ENCODE peak calls at places on chromosomes 5 and 9, in six cellular contexts. One of them, this sample, is unnamed.

GRCh38 chr5:78509884-78510769 is 138.4 kb downstream of the LHFPL2 start:
- DNase-seq in stomach: peak; percentile 85
- DNase-seq in A549: no peak
- DNase-seq in tibial nerve: no peak
- DNase-seq in ovary: no peak
- DNase-seq in transverse colon: peak; percentile 80
- DNase-seq in this sample: peak; percentile 95

GRCh38 chr9:126838895-126839294 is 21.5 kb upstream of the ZBTB34 start:
- DNase-seq in stomach: no peak
- DNase-seq in A549: no peak
- DNase-seq in tibial nerve: no peak
- DNase-seq in ovary: no peak
- DNase-seq in transverse colon: no peak
- DNase-seq in this sample: peak; percentile 50

GRCh38 chr5:162796507-162796906 is 640.9 kb upstream of the CCNG1 start:
- DNase-seq in stomach: no peak
- DNase-seq in A549: no peak
- DNase-seq in tibial nerve: no peak
- DNase-seq in ovary: no peak
- DNase-seq in transverse colon: no peak
- DNase-seq in this sample: no peak

GRCh38 chr5:127909078-127909477 is 174.5 kb upstream of the SLC12A2 start:
- DNase-seq in stomach: no peak
- DNase-seq in A549: peak; percentile 84
- DNase-seq in tibial nerve: no peak
- DNase-seq in ovary: no peak
- DNase-seq in transverse colon: no peak
- DNase-seq in this sample: peak; percentile 39

GRCh38 chr9:4793412-4794005 is 765 bp downstream of the RCL1 start:
- DNase-seq in stomach: no peak
- DNase-seq in A549: no peak
- DNase-seq in tibial nerve: no peak
- DNase-seq in ovary: no peak
- DNase-seq in transverse colon: no peak
- DNase-seq in this sample: no peak

GRCh38 chr5:95284512-95285405 is at the start of gene MCTP1:
- DNase-seq in stomach: peak; percentile 32
- DNase-seq in A549: peak; percentile 21
- DNase-seq in tibial nerve: no peak
- DNase-seq in ovary: no peak
- DNase-seq in transverse colon: no peak
- DNase-seq in this sample: peak; percentile 88

GRCh38 chr5:19886123-19886921 is 101.7 kb downstream of the CDH18 start:
- DNase-seq in stomach: no peak
- DNase-seq in A549: no peak
- DNase-seq in tibial nerve: no peak
- DNase-seq in ovary: no peak
- DNase-seq in transverse colon: no peak
- DNase-seq in this sample: no peak

GRCh38 chr5:55936100-55936693 is 58.6 kb downstream of the IL6ST start:
- DNase-seq in stomach: peak; percentile 81
- DNase-seq in A549: peak; percentile 91
- DNase-seq in tibial nerve: peak; percentile 88
- DNase-seq in ovary: peak; percentile 86
- DNase-seq in transverse colon: peak; percentile 83
- DNase-seq in this sample: peak; percentile 83

GRCh38 chr9:37787059-37787458 is 2.2 kb upstream of the EXOSC3 start:
- DNase-seq in stomach: no peak
- DNase-seq in A549: no peak
- DNase-seq in tibial nerve: no peak
- DNase-seq in ovary: no peak
- DNase-seq in transverse colon: no peak
- DNase-seq in this sample: no peak

GRCh38 chr9:93058357-93059096 is at the start of gene SUSD3:
- DNase-seq in stomach: peak; percentile 76
- DNase-seq in A549: peak; percentile 24
- DNase-seq in tibial nerve: peak; percentile 18
- DNase-seq in ovary: peak; percentile 91
- DNase-seq in transverse colon: peak; percentile 76
- DNase-seq in this sample: peak; percentile 85

GRCh38 chr5:4523038-4523437 is 617.1 kb upstream of the ADAMTS16 start:
- DNase-seq in stomach: no peak
- DNase-seq in A549: no peak
- DNase-seq in tibial nerve: no peak
- DNase-seq in ovary: no peak
- DNase-seq in transverse colon: no peak
- DNase-seq in this sample: no peak

GRCh38 chr9:3441197-3441816 is 84.5 kb downstream of the RFX3 start:
- DNase-seq in stomach: peak; percentile 50
- DNase-seq in A549: peak; percentile 74
- DNase-seq in tibial nerve: peak; percentile 18
- DNase-seq in ovary: no peak
- DNase-seq in transverse colon: peak; percentile 31
- DNase-seq in this sample: peak; percentile 55

GRCh38 chr5:172123269-172123692 is 64.7 kb downstream of the STK10 start:
- DNase-seq in stomach: peak; percentile 56
- DNase-seq in A549: peak; percentile 44
- DNase-seq in tibial nerve: peak; percentile 77
- DNase-seq in ovary: peak; percentile 50
- DNase-seq in transverse colon: peak; percentile 47
- DNase-seq in this sample: no peak

GRCh38 chr5:56607551-56607950 is 207.8 kb upstream of the MAP3K1 start:
- DNase-seq in stomach: no peak
- DNase-seq in A549: no peak
- DNase-seq in tibial nerve: no peak
- DNase-seq in ovary: no peak
- DNase-seq in transverse colon: no peak
- DNase-seq in this sample: no peak

GRCh38 chr5:55926476-55926875 is 68.3 kb downstream of the IL6ST start:
- DNase-seq in stomach: no peak
- DNase-seq in A549: no peak
- DNase-seq in tibial nerve: no peak
- DNase-seq in ovary: no peak
- DNase-seq in transverse colon: no peak
- DNase-seq in this sample: no peak

GRCh38 chr5:124289122-124289521 is 457.3 kb downstream of the ZNF608 start:
- DNase-seq in stomach: peak; percentile 53
- DNase-seq in A549: no peak
- DNase-seq in tibial nerve: no peak
- DNase-seq in ovary: peak; percentile 18
- DNase-seq in transverse colon: peak; percentile 21
- DNase-seq in this sample: peak; percentile 70

GRCh38 chr5:151947924-151948323 is 23.3 kb upstream of the GLRA1 start:
- DNase-seq in stomach: no peak
- DNase-seq in A549: no peak
- DNase-seq in tibial nerve: no peak
- DNase-seq in ovary: no peak
- DNase-seq in transverse colon: no peak
- DNase-seq in this sample: no peak

GRCh38 chr9:110217656-110218099 is 9.7 kb upstream of the C9orf152 start:
- DNase-seq in stomach: no peak
- DNase-seq in A549: peak; percentile 63
- DNase-seq in tibial nerve: peak; percentile 22
- DNase-seq in ovary: no peak
- DNase-seq in transverse colon: no peak
- DNase-seq in this sample: no peak

GRCh38 chr9:23683021-23683431 is 143.0 kb downstream of the ELAVL2 start:
- DNase-seq in stomach: no peak
- DNase-seq in A549: no peak
- DNase-seq in tibial nerve: no peak
- DNase-seq in ovary: no peak
- DNase-seq in transverse colon: no peak
- DNase-seq in this sample: no peak

GRCh38 chr5:125501396-125501795 is 755.0 kb upstream of the ZNF608 start:
- DNase-seq in stomach: no peak
- DNase-seq in A549: no peak
- DNase-seq in tibial nerve: no peak
- DNase-seq in ovary: no peak
- DNase-seq in transverse colon: no peak
- DNase-seq in this sample: no peak

GRCh38 chr5:125497651-125498050 is 751.2 kb upstream of the ZNF608 start:
- DNase-seq in stomach: no peak
- DNase-seq in A549: no peak
- DNase-seq in tibial nerve: no peak
- DNase-seq in ovary: no peak
- DNase-seq in transverse colon: no peak
- DNase-seq in this sample: no peak

GRCh38 chr5:125503958-125504357 is 757.5 kb upstream of the ZNF608 start:
- DNase-seq in stomach: peak; percentile 29
- DNase-seq in A549: no peak
- DNase-seq in tibial nerve: no peak
- DNase-seq in ovary: no peak
- DNase-seq in transverse colon: no peak
- DNase-seq in this sample: no peak

GRCh38 chr5:125496393-125496792 is 750.0 kb upstream of the ZNF608 start:
- DNase-seq in stomach: no peak
- DNase-seq in A549: no peak
- DNase-seq in tibial nerve: no peak
- DNase-seq in ovary: no peak
- DNase-seq in transverse colon: no peak
- DNase-seq in this sample: no peak

GRCh38 chr5:125499969-125500368 is 753.5 kb upstream of the ZNF608 start:
- DNase-seq in stomach: no peak
- DNase-seq in A549: no peak
- DNase-seq in tibial nerve: no peak
- DNase-seq in ovary: no peak
- DNase-seq in transverse colon: no peak
- DNase-seq in this sample: no peak
- TF ChIP-seq EP300 in stomach: no peak
- TF ChIP-seq EP300 in A549: no peak
- TF ChIP-seq EP300 in tibial nerve: no peak
- TF ChIP-seq EP300 in ovary: no peak
- TF ChIP-seq EP300 in transverse colon: no peak
- TF ChIP-seq EP300 in this sample: no peak

GRCh38 chr5:69528015-69528414 is 32.0 kb upstream of the GTF2H2C start:
- DNase-seq in stomach: no peak
- DNase-seq in A549: no peak
- DNase-seq in tibial nerve: no peak
- DNase-seq in ovary: no peak
- DNase-seq in transverse colon: no peak
- DNase-seq in this sample: no peak
- TF ChIP-seq EP300 in stomach: no peak
- TF ChIP-seq EP300 in A549: no peak
- TF ChIP-seq EP300 in tibial nerve: no peak
- TF ChIP-seq EP300 in ovary: no peak
- TF ChIP-seq EP300 in transverse colon: no peak
- TF ChIP-seq EP300 in this sample: no peak

GRCh38 chr9:129609486-129610192 is 11.3 kb downstream of the C9orf50 start:
- DNase-seq in stomach: peak; percentile 74
- DNase-seq in A549: peak; percentile 85
- DNase-seq in tibial nerve: peak; percentile 47
- DNase-seq in ovary: peak; percentile 68
- DNase-seq in transverse colon: peak; percentile 76
- DNase-seq in this sample: peak; percentile 73

GRCh38 chr9:129611302-129611800 is 9.6 kb downstream of the C9orf50 start:
- DNase-seq in stomach: no peak
- DNase-seq in A549: no peak
- DNase-seq in tibial nerve: no peak
- DNase-seq in ovary: no peak
- DNase-seq in transverse colon: no peak
- DNase-seq in this sample: no peak

GRCh38 chr9:129612123-129612522 is 8.8 kb downstream of the C9orf50 start:
- DNase-seq in stomach: no peak
- DNase-seq in A549: no peak
- DNase-seq in tibial nerve: no peak
- DNase-seq in ovary: no peak
- DNase-seq in transverse colon: no peak
- DNase-seq in this sample: no peak

GRCh38 chr9:129610193-129610472 is 10.8 kb downstream of the C9orf50 start:
- DNase-seq in stomach: no peak
- DNase-seq in A549: no peak
- DNase-seq in tibial nerve: no peak
- DNase-seq in ovary: no peak
- DNase-seq in transverse colon: no peak
- DNase-seq in this sample: no peak

DNA sequence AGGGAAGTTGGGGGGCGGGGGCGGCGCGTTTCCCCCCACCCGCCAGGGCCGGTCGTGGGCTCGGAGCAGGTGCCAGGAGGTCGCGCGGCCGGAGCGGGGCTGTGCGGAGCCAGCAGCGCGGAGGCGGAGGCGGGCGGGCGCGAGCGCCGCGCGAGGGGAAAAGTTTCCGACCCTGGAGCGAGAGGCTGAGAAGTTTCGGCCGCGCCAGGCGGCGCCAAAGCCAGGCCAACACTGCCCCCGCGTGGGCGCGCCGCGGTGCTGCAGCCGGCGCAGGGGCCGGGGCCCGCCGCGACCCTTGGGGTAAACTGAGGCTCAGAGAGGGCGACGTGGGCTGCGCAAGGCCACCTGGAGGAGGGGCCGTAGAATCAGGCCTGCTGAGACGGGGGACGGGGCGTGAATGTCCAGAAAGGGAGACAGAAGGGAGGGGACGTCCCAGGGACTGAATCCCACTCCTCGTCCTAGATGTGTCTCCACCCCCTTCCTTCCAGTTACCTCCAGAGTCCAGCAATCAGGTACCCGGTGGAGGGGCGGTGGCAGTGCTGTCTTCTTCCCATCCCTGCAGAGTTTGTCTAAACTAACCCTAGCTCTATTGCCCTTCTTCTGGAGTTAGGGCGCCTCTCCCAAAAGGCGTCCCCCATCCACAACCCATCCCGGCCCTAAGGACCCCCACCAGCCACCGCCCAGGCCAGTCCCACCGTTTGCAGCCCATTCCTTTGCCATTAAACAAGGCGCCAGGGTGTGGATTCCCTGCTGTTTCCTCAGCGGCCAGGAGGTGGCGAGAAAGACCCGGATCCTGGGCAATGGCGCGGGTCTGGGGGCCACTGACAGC is 10.2 kb downstream of the C9orf50 start:
- DNase-seq in stomach: peak; percentile 82
- DNase-seq in A549: peak; percentile 74
- DNase-seq in tibial nerve: peak; percentile 79
- DNase-seq in ovary: peak; percentile 81
- DNase-seq in transverse colon: peak; percentile 82
- DNase-seq in this sample: peak; percentile 77
- TF ChIP-seq EP300 in stomach: no peak
- TF ChIP-seq EP300 in A549: no peak
- TF ChIP-seq EP300 in tibial nerve: peak; percentile 6
- TF ChIP-seq EP300 in ovary: no peak
- TF ChIP-seq EP300 in transverse colon: no peak
- TF ChIP-seq EP300 in this sample: no peak

GRCh38 chr9:99633260-99633659 is 188.4 kb upstream of the NR4A3 start:
- DNase-seq in stomach: no peak
- DNase-seq in A549: no peak
- DNase-seq in tibial nerve: no peak
- DNase-seq in ovary: no peak
- DNase-seq in transverse colon: no peak
- DNase-seq in this sample: no peak

GRCh38 chr9:99635032-99635431 is 186.7 kb upstream of the NR4A3 start:
- DNase-seq in stomach: no peak
- DNase-seq in A549: no peak
- DNase-seq in tibial nerve: no peak
- DNase-seq in ovary: no peak
- DNase-seq in transverse colon: no peak
- DNase-seq in this sample: no peak

GRCh38 chr9:99632349-99633038 is 189.2 kb upstream of the NR4A3 start:
- DNase-seq in stomach: no peak
- DNase-seq in A549: no peak
- DNase-seq in tibial nerve: no peak
- DNase-seq in ovary: no peak
- DNase-seq in transverse colon: no peak
- DNase-seq in this sample: no peak

GRCh38 chr9:99637640-99638039 is 184.0 kb upstream of the NR4A3 start:
- DNase-seq in stomach: no peak
- DNase-seq in A549: no peak
- DNase-seq in tibial nerve: no peak
- DNase-seq in ovary: no peak
- DNase-seq in transverse colon: no peak
- DNase-seq in this sample: no peak

GRCh38 chr9:99634185-99634584 is 187.5 kb upstream of the NR4A3 start:
- DNase-seq in stomach: no peak
- DNase-seq in A549: no peak
- DNase-seq in tibial nerve: no peak
- DNase-seq in ovary: no peak
- DNase-seq in transverse colon: no peak
- DNase-seq in this sample: no peak
- TF ChIP-seq EP300 in stomach: no peak
- TF ChIP-seq EP300 in A549: no peak
- TF ChIP-seq EP300 in tibial nerve: no peak
- TF ChIP-seq EP300 in ovary: no peak
- TF ChIP-seq EP300 in transverse colon: no peak
- TF ChIP-seq EP300 in this sample: no peak